ENCODE peak calls at places on chromosomes 12 and 14, in four cellular contexts. Q is mucosa of descending colon, L is AG10803, B is A549. N is an unnamed sample.

GRCh38 chr14:55451950-55452349 is 11.5 kb upstream of the TBPL2 start:
- DNase-seq in L (no peak), Q (no peak), B (no peak), N (no peak)

GRCh38 chr12:41556176-41556575 is 368.1 kb downstream of the PDZRN4 start:
- DNase-seq in L (no peak), B (no peak), Q (no peak), N (no peak)

GRCh38 chr14:104353221-104353920 is 215.0 kb downstream of the KIF26A start:
- DNase-seq in Q (peak), B (no peak), L (no peak), N (no peak)

GRCh38 chr14:89365071-89365801 is 51.8 kb downstream of the FOXN3 start:
- DNase-seq in Q (no peak), B (no peak), L (no peak), N (no peak)

GRCh38 chr12:120261951-120262851 is 3.3 kb downstream of the PXN start:
- DNase-seq in L (no peak), B (peak), Q (no peak), N (no peak)

GRCh38 chr14:90941705-90942104 is 118.7 kb downstream of the RPS6KA5 start:
- DNase-seq in B (no peak), Q (no peak), L (no peak), N (no peak)

GRCh38 chr14:23538049-23538718 is 13.4 kb downstream of the ZFHX2 start:
- DNase-seq in Q (no peak), B (no peak), L (no peak), N (no peak)

GRCh38 chr14:39140170-39140569 is 26.0 kb downstream of the GEMIN2 start:
- DNase-seq in L (no peak), Q (no peak), B (no peak), N (no peak)

GRCh38 chr12:25811656-25812126 is 146.8 kb upstream of the RASSF8 start:
- DNase-seq in B (peak), Q (no peak), L (peak), N (peak)

GRCh38 chr12:111455448-111456320 is 50.0 kb downstream of the SH2B3 start:
- DNase-seq in L (peak), B (no peak), Q (no peak), N (no peak)

GRCh38 chr12:104725610-104726009 is 232.5 kb downstream of the SLC41A2 start:
- DNase-seq in B (no peak), L (no peak), Q (no peak), N (no peak)

DNA sequence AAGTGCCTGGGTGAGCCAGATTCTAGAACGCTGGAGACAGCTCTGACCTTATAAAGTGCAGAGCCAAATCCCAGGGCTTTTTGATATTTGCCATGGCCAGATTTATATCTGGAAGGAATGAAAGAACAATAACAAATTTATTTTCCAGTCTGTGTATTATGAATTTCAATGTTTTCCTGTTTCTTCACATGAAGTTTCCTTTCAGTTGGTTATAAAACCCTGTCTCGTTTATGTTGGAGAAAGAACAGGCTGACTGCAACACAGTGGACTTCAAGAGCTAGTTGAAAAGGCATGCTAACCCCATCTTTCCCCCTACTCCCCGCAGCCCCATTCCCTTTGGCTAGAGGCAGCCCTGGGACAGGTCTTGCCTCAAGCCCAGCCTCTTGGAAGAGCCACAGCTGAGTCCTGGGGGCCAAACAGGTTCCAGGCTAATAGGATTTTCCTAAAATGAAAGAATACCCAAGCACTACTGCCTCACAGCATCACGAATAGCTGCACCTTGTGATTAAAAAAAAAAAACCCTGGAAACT is 1.7 kb downstream of the FBLN5 start:
- DNase-seq in L (peak), Q (no peak), B (no peak), N (no peak)
- H3K4me3 ChIP-seq in L (peak), Q (no peak), B (no peak), N (peak)

GRCh38 chr12:57622293-57623245 is 10.4 kb downstream of the B4GALNT1 start:
- DNase-seq in Q (no peak), B (no peak), L (no peak), N (no peak)

GRCh38 chr12:57621497-57622292 is 10.5 kb downstream of the ARHGEF25 start:
- DNase-seq in Q (peak), B (peak), L (peak), N (no peak)

GRCh38 chr12:57620245-57620935 is 9.2 kb downstream of the ARHGEF25 start:
- DNase-seq in L (no peak), Q (no peak), B (no peak), N (no peak)

GRCh38 chr12:57619434-57620244 is 8.4 kb downstream of the ARHGEF25 start:
- DNase-seq in L (no peak), Q (peak), B (no peak), N (no peak)

GRCh38 chr12:57620936-57621496 is 9.8 kb downstream of the ARHGEF25 start:
- DNase-seq in L (no peak), Q (no peak), B (no peak), N (no peak)
- H3K4me3 ChIP-seq in L (peak), Q (no peak), B (peak), N (peak)

GRCh38 chr14:99531221-99532096 is 50.2 kb downstream of the CCNK start:
- DNase-seq in B (no peak), L (peak), Q (no peak), N (no peak)
- H3K4me3 ChIP-seq in B (no peak), L (no peak), Q (no peak), N (no peak)

GRCh38 chr12:125983784-125984510 is 918.7 kb downstream of the AACS start:
- DNase-seq in Q (no peak), B (no peak), L (no peak), N (no peak)
- H3K4me3 ChIP-seq in Q (no peak), B (peak), L (no peak), N (no peak)

DNA sequence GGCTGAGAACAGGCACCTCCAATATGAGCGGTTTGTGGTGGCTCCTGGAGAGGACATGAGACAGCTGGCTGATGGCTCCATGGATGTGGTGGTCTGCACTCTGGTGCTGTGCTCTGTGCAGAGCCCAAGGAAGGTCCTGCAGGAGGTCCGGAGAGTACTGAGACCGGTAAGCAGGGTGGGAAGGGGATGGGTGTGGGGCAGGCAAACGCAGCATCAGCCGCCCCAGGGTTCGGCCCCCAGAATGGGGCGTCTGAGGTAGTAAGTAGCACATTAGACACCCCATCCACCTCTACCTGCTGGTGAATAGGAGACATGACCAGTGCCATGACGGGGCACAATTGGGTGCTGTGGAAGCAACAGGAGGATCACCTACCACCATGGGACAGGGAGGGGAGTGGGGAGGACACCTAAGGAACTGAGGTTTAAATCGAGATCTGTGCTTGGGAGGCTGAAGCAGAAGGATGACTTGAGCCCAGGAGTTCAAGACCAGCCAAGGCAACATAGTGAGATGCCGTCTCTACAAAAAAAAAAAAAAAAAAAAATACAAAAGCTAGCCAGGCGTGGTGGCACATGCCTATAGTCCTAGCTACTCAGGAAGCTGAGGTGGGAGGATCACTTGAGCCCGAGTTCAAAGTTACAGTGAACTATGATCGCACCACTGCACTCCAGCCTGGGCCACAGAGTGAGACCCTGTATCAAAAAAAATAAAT is 25.5 kb downstream of the ITGA7 start:
- DNase-seq in Q (peak), L (no peak), B (peak), N (no peak)
- H3K4me3 ChIP-seq in Q (no peak), L (no peak), B (peak), N (peak)